ENCODE peak calls at places on chromosomes 5 and 9, in ten cellular contexts. Y is heart left ventricle, P is AG09319, I is foreskin fibroblast, X is cardiac muscle cell, U is neural crest cell, S is WTC11, Q is stomach, H is AG04450, L is Peyer's patch. N is an unnamed sample.

GRCh38 chr5:142674438-142675210 is 11.3 kb downstream of the FGF1 start:
- DNase-seq in I (peak; percentile 92), Y (peak; percentile 70), X (peak; percentile 82), P (peak; percentile 45), Q (no peak), S (no peak), L (no peak), U (no peak), H (peak; percentile 41), N (no peak)

GRCh38 chr5:78235289-78235688 is 59.2 kb downstream of the AP3B1 start:
- DNase-seq in I (peak; percentile 37), Q (no peak), H (no peak), P (peak; percentile 5), U (no peak), Y (no peak), X (no peak), S (no peak), L (no peak), N (no peak)

GRCh38 chr5:102536323-102536928 is 37.6 kb upstream of the SLCO6A1 start:
- DNase-seq in L (no peak), Y (no peak), P (no peak), I (peak; percentile 18), S (no peak), H (no peak), X (peak; percentile 32), Q (no peak), U (no peak), N (no peak)

GRCh38 chr9:37611961-37612360 is 19.6 kb upstream of the TOMM5 start:
- DNase-seq in X (no peak), I (no peak), L (no peak), H (no peak), Y (no peak), S (no peak), U (no peak), Q (no peak), P (no peak), N (no peak)

GRCh38 chr5:87195104-87195581 is 72.5 kb upstream of the RASA1 start:
- DNase-seq in X (peak; percentile 84), S (no peak), I (peak; percentile 82), P (peak; percentile 18), L (no peak), Q (no peak), H (peak; percentile 24), Y (no peak), U (no peak), N (no peak)

GRCh38 chr5:67896312-67896985 is 319.1 kb upstream of the PIK3R1 start:
- DNase-seq in I (no peak), S (no peak), Q (no peak), L (no peak), P (no peak), X (no peak), H (no peak), U (no peak), Y (no peak), N (no peak)

GRCh38 chr9:37954581-37954981 is 50.7 kb upstream of the SLC25A51 start:
- DNase-seq in X (no peak), S (no peak), Y (no peak), Q (no peak), P (no peak), H (no peak), L (no peak), I (no peak), U (no peak), N (no peak)

GRCh38 chr9:107214915-107215314 is 68.2 kb upstream of the RAD23B start:
- DNase-seq in Q (no peak), H (no peak), X (no peak), S (no peak), I (peak; percentile 63), L (no peak), P (no peak), Y (no peak), U (no peak), N (no peak)

GRCh38 chr9:88218721-88219120 is 80.4 kb upstream of the SPATA31C2 start:
- DNase-seq in U (no peak), I (no peak), X (peak; percentile 43), H (peak; percentile 56), P (no peak), Y (no peak), S (no peak), L (no peak), Q (no peak), N (no peak)

GRCh38 chr9:88220652-88221051 is 82.4 kb upstream of the SPATA31C2 start:
- DNase-seq in Q (no peak), H (no peak), S (no peak), P (no peak), Y (no peak), I (no peak), U (no peak), X (no peak), L (no peak), N (no peak)

GRCh38 chr9:88224938-88225337 is 86.7 kb upstream of the SPATA31C2 start:
- DNase-seq in S (no peak), X (no peak), Q (no peak), H (no peak), L (no peak), I (no peak), U (no peak), P (no peak), Y (no peak), N (no peak)

GRCh38 chr9:88219601-88220000 is 81.3 kb upstream of the SPATA31C2 start:
- DNase-seq in X (no peak), S (no peak), Y (no peak), U (no peak), P (no peak), I (no peak), Q (no peak), L (no peak), H (no peak), N (no peak)

GRCh38 chr9:88221110-88221509 is 82.8 kb upstream of the SPATA31C2 start:
- DNase-seq in H (no peak), Y (no peak), L (no peak), X (no peak), I (no peak), P (no peak), S (peak; percentile 27), U (no peak), Q (no peak), N (no peak)
- TF ChIP-seq CTCF in H (no peak), Y (no peak), L (no peak), X (no peak), I (no peak), P (no peak), S (no peak), U (no peak), Q (no peak), N (no peak)

DNA sequence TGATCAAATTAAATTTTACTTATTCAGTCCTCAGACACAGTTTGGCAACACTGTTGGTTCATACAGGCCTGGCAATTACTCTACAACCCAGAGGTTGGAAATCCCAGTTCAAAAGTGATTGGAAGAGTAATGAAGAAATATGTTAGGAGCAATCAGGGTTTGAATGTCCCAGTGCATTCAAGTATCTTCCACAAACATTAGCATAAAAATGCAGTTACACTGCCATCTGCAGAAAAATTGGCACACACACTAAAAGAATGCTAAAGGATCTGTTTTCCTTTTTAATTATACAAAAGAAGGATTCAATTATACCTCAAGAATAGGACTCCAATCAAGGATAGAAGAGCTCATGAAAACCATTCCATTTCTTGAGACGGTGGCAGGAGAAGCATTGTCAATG is 130.2 kb downstream of the DNAH5 start:
- DNase-seq in Q (no peak), H (no peak), P (peak; percentile 10), X (no peak), I (no peak), Y (no peak), U (no peak), L (no peak), S (no peak), N (no peak)
- TF ChIP-seq CTCF in Q (no peak), H (peak; percentile 34), P (peak; percentile 26), X (no peak), I (no peak), Y (no peak), U (no peak), L (no peak), S (no peak), N (no peak)

GRCh38 chr5:177447066-177447610 is 524 bp downstream of the PRR7 start:
- DNase-seq in Q (peak; percentile 46), L (no peak), S (peak; percentile 78), U (peak; percentile 70), P (no peak), X (peak; percentile 49), Y (no peak), I (peak; percentile 74), H (no peak), N (no peak)

GRCh38 chr5:177445052-177446016 is 1.3 kb upstream of the PRR7 start:
- DNase-seq in I (no peak), S (no peak), Q (no peak), Y (no peak), P (no peak), U (no peak), L (peak; percentile 30), X (no peak), H (no peak), N (no peak)

GRCh38 chr5:177447611-177448243 is 1.1 kb downstream of the PRR7 start:
- DNase-seq in L (no peak), I (peak; percentile 90), P (no peak), Q (peak; percentile 54), H (no peak), Y (peak; percentile 79), S (peak; percentile 62), U (peak; percentile 58), X (peak; percentile 78), N (no peak)

GRCh38 chr5:177448244-177448950 is 1.8 kb downstream of the PRR7 start:
- DNase-seq in Y (no peak), Q (no peak), X (no peak), P (no peak), H (no peak), I (no peak), U (no peak), L (no peak), S (no peak), N (no peak)

DNA sequence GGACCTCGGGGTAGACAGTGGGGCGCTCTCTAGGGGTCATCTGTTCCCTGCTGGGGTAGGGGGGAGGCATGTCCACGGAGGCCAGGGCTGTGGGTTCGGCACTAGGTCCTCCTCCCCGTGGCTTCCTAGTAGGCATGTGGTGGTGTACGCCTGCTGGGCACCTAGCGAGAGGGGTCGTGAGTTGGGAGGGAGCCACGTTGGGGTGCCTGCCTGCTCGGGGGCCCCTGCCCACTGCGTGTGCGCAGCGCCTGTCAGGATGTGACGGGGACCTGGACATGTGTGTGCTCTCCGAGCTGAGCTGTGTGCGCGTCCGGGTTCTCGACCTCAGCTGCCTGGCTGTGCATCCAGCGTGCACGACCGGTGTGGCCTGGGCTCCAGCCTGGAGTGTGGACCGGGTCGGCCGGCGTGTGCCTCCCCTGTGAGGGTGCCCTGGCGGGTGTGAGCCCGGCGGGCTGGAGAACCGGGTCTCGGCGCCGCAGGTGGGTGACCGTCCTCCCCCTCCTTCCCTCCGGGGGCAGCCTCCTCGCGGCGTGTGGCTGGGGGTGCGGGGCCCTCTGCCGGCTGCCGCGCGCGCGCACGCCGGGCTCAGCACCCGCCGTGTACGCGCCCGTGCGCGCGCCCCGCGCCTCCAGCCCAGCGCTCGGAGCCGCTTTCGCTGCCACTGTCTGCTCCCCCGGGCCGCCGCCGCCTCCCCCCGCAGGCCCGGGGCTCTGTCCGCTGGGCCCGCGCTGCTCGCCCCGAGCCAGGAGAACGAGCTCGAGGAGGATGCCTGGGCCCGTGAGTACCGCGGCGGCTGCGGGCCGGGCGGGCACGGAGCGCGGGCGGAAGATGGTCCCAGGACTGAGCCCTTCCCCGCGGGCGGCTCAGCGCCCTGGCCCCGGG is at the start of gene PRR7:
- DNase-seq in L (peak; percentile 75), I (peak; percentile 94), S (peak; percentile 60), H (no peak), P (peak; percentile 30), X (peak; percentile 74), U (peak; percentile 58), Q (peak; percentile 66), Y (no peak), N (peak; percentile 54)
- TF ChIP-seq CTCF in L (peak; percentile 7), I (no peak), S (no peak), H (no peak), P (no peak), X (peak; percentile 2), U (peak; percentile 22), Q (no peak), Y (no peak), N (no peak)

DNA sequence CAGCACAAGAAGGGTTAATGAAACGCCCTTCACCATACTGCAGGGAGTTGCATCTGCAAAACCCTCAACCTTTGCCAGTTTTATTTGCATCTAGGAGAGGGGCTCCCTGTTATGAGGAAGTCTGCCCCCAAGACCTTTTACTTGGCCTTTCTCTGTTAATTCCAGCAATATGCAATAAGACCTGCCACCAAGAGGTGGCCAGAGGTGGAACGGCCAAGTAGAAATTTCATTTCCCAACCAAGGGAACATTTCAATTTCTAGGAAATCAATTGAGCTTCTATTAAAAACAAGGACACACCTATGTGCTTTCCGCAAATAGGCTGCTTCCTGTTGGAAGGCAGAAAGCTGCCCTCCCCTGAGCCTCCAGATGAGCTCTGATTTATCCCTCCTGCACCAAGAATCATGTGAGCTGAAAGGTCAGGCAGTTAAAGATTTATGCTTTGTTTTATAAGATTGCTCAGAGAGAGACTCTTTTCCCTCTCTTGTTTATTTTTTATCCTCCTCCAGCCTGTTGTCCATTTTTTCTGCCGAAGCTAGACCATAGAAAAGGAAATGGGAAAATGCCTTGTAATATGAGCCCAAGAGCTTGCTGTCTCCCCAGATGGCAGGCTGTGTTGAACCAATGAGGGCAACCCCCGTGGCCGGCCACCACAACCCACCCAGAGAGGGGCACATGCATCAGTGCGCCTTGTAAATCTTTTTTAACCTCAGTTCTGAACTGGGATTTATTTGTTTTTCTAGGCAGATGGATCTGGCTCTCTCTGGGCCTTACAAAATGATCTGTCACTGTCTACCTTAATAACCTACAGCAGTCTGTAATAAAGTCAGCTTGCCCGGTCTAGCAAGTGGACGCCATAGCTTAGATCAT is 572.8 kb downstream of the TLE1 start:
- DNase-seq in Q (no peak), H (peak; percentile 10), Y (no peak), X (no peak), L (no peak), P (no peak), I (peak; percentile 7), U (no peak), S (no peak), N (no peak)
- TF ChIP-seq CTCF in Q (no peak), H (no peak), Y (no peak), X (no peak), L (no peak), P (no peak), I (no peak), U (no peak), S (no peak), N (no peak)